ENCODE peak calls at places on chromosome 19, in seven cellular contexts. B is uterus, R is upper lobe of left lung, E is endothelial cell of umbilical vein, T is transverse colon, I is ovary, K is heart left ventricle. F is an unnamed sample.
A peak's percentile ranks its signal among the peaks of the same experiment; 100 is the strongest.

GRCh38 chr19:4326837-4327251 is 11.8 kb downstream of the STAP2 start:
- DNase-seq in B (no peak), R (peak; percentile 83), E (no peak), T (no peak), I (peak; percentile 47), K (no peak), F (no peak)

GRCh38 chr19:18658366-18658855 is 21.6 kb downstream of the KLHL26 start:
- DNase-seq in B (no peak), R (no peak), E (no peak), T (no peak), I (no peak), K (no peak), F (no peak)

GRCh38 chr19:11963566-11964355 is 1.1 kb upstream of the ZNF763 start:
- DNase-seq in B (peak; percentile 75), R (peak; percentile 83), E (peak; percentile 25), T (peak; percentile 82), I (peak; percentile 87), K (peak; percentile 92), F (peak; percentile 90)

GRCh38 chr19:17420267-17420924 is 549 bp downstream of the MVB12A start:
- DNase-seq in B (peak; percentile 53), R (peak; percentile 82), E (peak; percentile 67), T (peak; percentile 51), I (peak; percentile 64), K (peak; percentile 52), F (peak; percentile 64)

GRCh38 chr19:17779281-17779930 is 15.5 kb upstream of the B3GNT3 start:
- DNase-seq in B (no peak), R (no peak), E (no peak), T (peak; percentile 33), I (peak; percentile 49), K (peak; percentile 58), F (no peak)

GRCh38 chr19:46606019-46606418 is 4.9 kb downstream of the CALM3 start:
- DNase-seq in B (no peak), R (no peak), E (no peak), T (peak; percentile 2), I (no peak), K (no peak), F (no peak)

GRCh38 chr19:35911173-35911572 is 3.1 kb upstream of the TYROBP start:
- DNase-seq in B (no peak), R (no peak), E (no peak), T (no peak), I (no peak), K (no peak), F (no peak)

GRCh38 chr19:19592690-19593089 is 25.8 kb downstream of the PBX4 start:
- DNase-seq in B (no peak), R (no peak), E (no peak), T (no peak), I (no peak), K (no peak), F (no peak)

GRCh38 chr19:1854542-1855039 is 6.3 kb upstream of the REXO1 start:
- DNase-seq in B (no peak), R (peak; percentile 88), E (no peak), T (peak; percentile 36), I (no peak), K (peak; percentile 83), F (peak; percentile 67)

GRCh38 chr19:51448011-51448744 is 10.1 kb downstream of the SIGLEC8 start:
- DNase-seq in B (no peak), R (no peak), E (no peak), T (no peak), I (no peak), K (no peak), F (no peak)

GRCh38 chr19:18775586-18776287 is 15.4 kb downstream of the COMP start:
- DNase-seq in B (no peak), R (peak; percentile 72), E (no peak), T (no peak), I (no peak), K (no peak), F (no peak)

GRCh38 chr19:46620716-46621115 is 4.2 kb downstream of the PTGIR start:
- DNase-seq in B (no peak), R (no peak), E (no peak), T (no peak), I (no peak), K (peak; percentile 39), F (no peak)

GRCh38 chr19:57512845-57513244 is 13.1 kb downstream of the ZNF773 start:
- DNase-seq in B (no peak), R (no peak), E (no peak), T (no peak), I (no peak), K (no peak), F (no peak)

GRCh38 chr19:16117594-16118033 is 5.9 kb downstream of the RAB8A start:
- DNase-seq in B (no peak), R (no peak), E (no peak), T (peak; percentile 51), I (no peak), K (no peak), F (peak; percentile 67)

GRCh38 chr19:32324631-32325215 is 20.7 kb upstream of the ZNF507 start:
- DNase-seq in B (no peak), R (no peak), E (no peak), T (no peak), I (no peak), K (no peak), F (no peak)

GRCh38 chr19:53942001-53942786 is 20.5 kb upstream of the CACNG8 start:
- DNase-seq in B (no peak), R (peak; percentile 75), E (peak; percentile 10), T (no peak), I (no peak), K (no peak), F (no peak)

GRCh38 chr19:4806384-4806783 is 14.8 kb downstream of the FEM1A start:
- DNase-seq in B (no peak), R (no peak), E (no peak), T (no peak), I (no peak), K (peak; percentile 11), F (no peak)

GRCh38 chr19:51439021-51439465 is 19.2 kb downstream of the SIGLEC8 start:
- DNase-seq in B (no peak), R (no peak), E (no peak), T (no peak), I (no peak), K (no peak), F (peak; percentile 60)

GRCh38 chr19:52734340-52734892 is 428 bp downstream of the ZNF611 start:
- DNase-seq in B (peak; percentile 21), R (peak; percentile 86), E (no peak), T (peak; percentile 15), I (peak; percentile 18), K (no peak), F (no peak)

GRCh38 chr19:36103842-36104552 is 6.9 kb upstream of the OVOL3 start:
- DNase-seq in B (no peak), R (no peak), E (no peak), T (no peak), I (no peak), K (no peak), F (no peak)

GRCh38 chr19:46924874-46925547 is 64.2 kb downstream of the ARHGAP35 start:
- DNase-seq in B (no peak), R (no peak), E (peak; percentile 74), T (peak; percentile 47), I (no peak), K (no peak), F (no peak)

GRCh38 chr19:28980236-28980868 is 232.6 kb downstream of the UQCRFS1 start:
- DNase-seq in B (no peak), R (no peak), E (no peak), T (no peak), I (no peak), K (no peak), F (no peak)

GRCh38 chr19:16867211-16867610 is 21.6 kb upstream of the F2RL3 start:
- DNase-seq in B (no peak), R (no peak), E (no peak), T (no peak), I (no peak), K (no peak), F (no peak)

GRCh38 chr19:17125052-17125727 is 49.6 kb downstream of the MYO9B start:
- DNase-seq in B (no peak), R (no peak), E (no peak), T (no peak), I (no peak), K (no peak), F (no peak)

GRCh38 chr19:804419-805160 is 7.3 kb downstream of the PTBP1 start:
- DNase-seq in B (no peak), R (peak; percentile 81), E (no peak), T (no peak), I (no peak), K (no peak), F (no peak)

GRCh38 chr19:34838753-34839431 is 65.9 kb upstream of the ZNF599 start:
- DNase-seq in B (no peak), R (peak; percentile 65), E (peak; percentile 21), T (peak; percentile 31), I (no peak), K (peak; percentile 26), F (peak; percentile 62)

GRCh38 chr19:8526345-8527062 is 12.5 kb upstream of the ZNF414 start:
- DNase-seq in B (peak; percentile 92), R (peak; percentile 93), E (peak; percentile 92), T (peak; percentile 92), I (peak; percentile 95), K (peak; percentile 93), F (peak; percentile 52)

GRCh38 chr19:14031719-14032480 is at the start of gene IL27RA:
- DNase-seq in B (peak; percentile 35), R (peak; percentile 93), E (peak; percentile 40), T (peak; percentile 75), I (no peak), K (peak; percentile 69), F (peak; percentile 91)
- TF ChIP-seq POLR2A in B (no peak), R (peak; percentile 63), E (no peak), T (peak; percentile 33), I (no peak), K (no peak), F (no peak)

GRCh38 chr19:3184847-3185481 is 766 bp upstream of the NCLN start:
- DNase-seq in B (no peak), R (no peak), E (no peak), T (peak; percentile 73), I (peak; percentile 77), K (peak; percentile 88), F (peak; percentile 86)
- H3K4me1 ChIP-seq in B (peaks cover 16% of the 10 kb centered on the region), R (peaks cover 35% of the 10 kb centered on the region), E (peaks cover 12% of the 10 kb centered on the region), T (peaks cover 24% of the 10 kb centered on the region), I (peaks cover 11% of the 10 kb centered on the region), K (peaks cover 19% of the 10 kb centered on the region), F (peaks cover 30% of the 10 kb centered on the region)

DNA sequence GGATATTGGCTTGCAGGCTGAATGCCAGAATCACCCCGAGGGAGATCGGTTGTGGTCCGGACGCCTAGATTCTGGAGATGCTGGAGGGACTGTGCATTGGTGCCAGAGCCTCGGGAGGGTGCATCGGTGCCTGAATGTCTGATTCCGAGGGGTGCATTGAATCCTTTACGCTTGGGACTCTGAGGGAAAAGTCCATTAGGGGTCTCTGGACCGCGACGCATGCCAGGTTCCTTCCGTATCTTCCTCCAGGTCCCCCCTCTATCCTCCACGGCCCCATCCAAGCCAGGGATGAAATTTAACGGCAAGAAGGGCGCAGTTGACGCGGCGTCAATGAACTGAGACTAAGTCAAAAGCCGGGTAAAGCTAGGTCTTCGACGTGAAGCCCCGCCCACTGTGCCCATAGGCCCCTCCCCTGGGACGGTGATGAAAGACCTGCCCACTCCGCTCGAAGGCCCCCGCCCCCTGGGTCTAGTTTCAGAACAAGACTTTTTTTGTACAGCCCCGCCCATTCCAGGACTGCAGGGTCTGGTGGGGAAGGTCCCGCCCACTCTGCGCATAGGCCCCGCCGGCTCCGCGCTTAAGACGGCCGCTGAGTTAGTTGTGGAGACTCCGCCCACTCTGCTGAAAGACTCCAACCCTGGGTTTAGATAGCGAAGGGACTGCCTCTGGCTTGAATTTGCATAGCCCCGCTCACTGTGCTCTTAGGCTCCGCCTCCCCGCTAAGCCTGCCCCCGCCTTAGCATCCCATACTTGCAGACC is 737 bp downstream of the ZNF575 start:
- DNase-seq in B (peak; percentile 99), R (peak; percentile 95), E (peak; percentile 100), T (peak; percentile 98), I (peak; percentile 100), K (peak; percentile 99), F (peak; percentile 98)
- H3K4me3 ChIP-seq in B (peak overlapping the region; percentile 51), R (peak overlapping the region; percentile 72), E (peak overlapping the region; percentile 31), T (peak overlapping the region; percentile 41), I (peak overlapping the region; percentile 65), K (peak overlapping the region; percentile 58), F (peak overlapping the region; percentile 77)

GRCh38 chr19:37779139-37780035 is at the start of gene ZNF573:
- DNase-seq in B (peak; percentile 80), R (peak; percentile 87), E (peak; percentile 92), T (peak; percentile 86), I (peak; percentile 83), K (peak; percentile 88), F (peak; percentile 94)
- TF ChIP-seq POLR2A in B (peak; percentile 52), R (peak; percentile 65), E (peak; percentile 78), T (no peak), I (peak; percentile 46), K (no peak), F (no peak)